ENCODE peak calls at places on chromosomes 2 and 18, in seven cellular contexts. One of them, this sample, is unnamed.

GRCh38 chr2:69185807-69186206 is 172.8 kb downstream of the ANTXR1 start:
- DNase-seq in RWPE2: no peak
- DNase-seq in ovary: no peak
- DNase-seq in upper lobe of right lung: no peak
- DNase-seq in endodermal cell: no peak
- DNase-seq in heart left ventricle: no peak
- DNase-seq in aorta: no peak
- DNase-seq in this sample: no peak

GRCh38 chr18:50135903-50136302 is 59.0 kb downstream of the MYO5B start:
- DNase-seq in RWPE2: no peak
- DNase-seq in ovary: no peak
- DNase-seq in upper lobe of right lung: no peak
- DNase-seq in endodermal cell: peak; percentile 57
- DNase-seq in heart left ventricle: no peak
- DNase-seq in aorta: no peak
- DNase-seq in this sample: no peak

GRCh38 chr2:236375973-236376476 is 111.8 kb upstream of the ASB18 start:
- DNase-seq in RWPE2: no peak
- DNase-seq in ovary: no peak
- DNase-seq in upper lobe of right lung: no peak
- DNase-seq in endodermal cell: no peak
- DNase-seq in heart left ventricle: no peak
- DNase-seq in aorta: no peak
- DNase-seq in this sample: no peak

GRCh38 chr2:95392730-95393455 is 9.6 kb upstream of the FAHD2A start:
- DNase-seq in RWPE2: peak; percentile 17
- DNase-seq in ovary: no peak
- DNase-seq in upper lobe of right lung: no peak
- DNase-seq in endodermal cell: peak; percentile 75
- DNase-seq in heart left ventricle: no peak
- DNase-seq in aorta: no peak
- DNase-seq in this sample: no peak

GRCh38 chr2:130787841-130788240 is 32.5 kb downstream of the AMER3 start:
- DNase-seq in RWPE2: no peak
- DNase-seq in ovary: no peak
- DNase-seq in upper lobe of right lung: no peak
- DNase-seq in endodermal cell: no peak
- DNase-seq in heart left ventricle: no peak
- DNase-seq in aorta: no peak
- DNase-seq in this sample: no peak

GRCh38 chr2:161131804-161132203 is 28.4 kb upstream of the TANK start:
- DNase-seq in RWPE2: no peak
- DNase-seq in ovary: no peak
- DNase-seq in upper lobe of right lung: no peak
- DNase-seq in endodermal cell: no peak
- DNase-seq in heart left ventricle: no peak
- DNase-seq in aorta: no peak
- DNase-seq in this sample: no peak

GRCh38 chr2:217906787-217907186 is 96.0 kb downstream of the TNS1 start:
- DNase-seq in RWPE2: no peak
- DNase-seq in ovary: peak; percentile 67
- DNase-seq in upper lobe of right lung: peak; percentile 83
- DNase-seq in endodermal cell: no peak
- DNase-seq in heart left ventricle: no peak
- DNase-seq in aorta: no peak
- DNase-seq in this sample: peak; percentile 84

GRCh38 chr18:11392292-11392691 is 217.1 kb upstream of the SLC35G4 start:
- DNase-seq in RWPE2: no peak
- DNase-seq in ovary: no peak
- DNase-seq in upper lobe of right lung: no peak
- DNase-seq in endodermal cell: peak; percentile 66
- DNase-seq in heart left ventricle: no peak
- DNase-seq in aorta: no peak
- DNase-seq in this sample: no peak

GRCh38 chr2:96665083-96665569 is 22.6 kb downstream of the FER1L5 start:
- DNase-seq in RWPE2: peak; percentile 73
- DNase-seq in ovary: peak; percentile 42
- DNase-seq in upper lobe of right lung: no peak
- DNase-seq in endodermal cell: no peak
- DNase-seq in heart left ventricle: no peak
- DNase-seq in aorta: peak; percentile 82
- DNase-seq in this sample: peak; percentile 61

GRCh38 chr2:126915903-126916302 is 17.2 kb downstream of the TEX51 start:
- DNase-seq in RWPE2: no peak
- DNase-seq in ovary: no peak
- DNase-seq in upper lobe of right lung: no peak
- DNase-seq in endodermal cell: no peak
- DNase-seq in heart left ventricle: no peak
- DNase-seq in aorta: no peak
- DNase-seq in this sample: no peak

GRCh38 chr2:121377676-121378075 is 92.7 kb upstream of the TFCP2L1 start:
- DNase-seq in RWPE2: no peak
- DNase-seq in ovary: no peak
- DNase-seq in upper lobe of right lung: no peak
- DNase-seq in endodermal cell: no peak
- DNase-seq in heart left ventricle: no peak
- DNase-seq in aorta: no peak
- DNase-seq in this sample: no peak

GRCh38 chr2:119174216-119174992 is 15.9 kb upstream of the C1QL2 start:
- DNase-seq in RWPE2: no peak
- DNase-seq in ovary: no peak
- DNase-seq in upper lobe of right lung: peak; percentile 75
- DNase-seq in endodermal cell: peak; percentile 91
- DNase-seq in heart left ventricle: peak; percentile 31
- DNase-seq in aorta: no peak
- DNase-seq in this sample: peak; percentile 66

GRCh38 chr2:158038906-158039305 is 62.8 kb upstream of the UPP2 start:
- DNase-seq in RWPE2: no peak
- DNase-seq in ovary: no peak
- DNase-seq in upper lobe of right lung: no peak
- DNase-seq in endodermal cell: no peak
- DNase-seq in heart left ventricle: no peak
- DNase-seq in aorta: no peak
- DNase-seq in this sample: no peak

GRCh38 chr2:102436284-102436683 is 13.3 kb downstream of the IL18RAP start:
- DNase-seq in RWPE2: no peak
- DNase-seq in ovary: no peak
- DNase-seq in upper lobe of right lung: no peak
- DNase-seq in endodermal cell: no peak
- DNase-seq in heart left ventricle: peak; percentile 24
- DNase-seq in aorta: no peak
- DNase-seq in this sample: no peak

GRCh38 chr2:37774976-37775907 is 103.8 kb upstream of the CDC42EP3 start:
- DNase-seq in RWPE2: no peak
- DNase-seq in ovary: no peak
- DNase-seq in upper lobe of right lung: no peak
- DNase-seq in endodermal cell: no peak
- DNase-seq in heart left ventricle: no peak
- DNase-seq in aorta: no peak
- DNase-seq in this sample: no peak

GRCh38 chr18:27143580-27144287 is 41.4 kb downstream of the CHST9 start:
- DNase-seq in RWPE2: no peak
- DNase-seq in ovary: no peak
- DNase-seq in upper lobe of right lung: no peak
- DNase-seq in endodermal cell: peak; percentile 68
- DNase-seq in heart left ventricle: peak; percentile 65
- DNase-seq in aorta: no peak
- DNase-seq in this sample: no peak

GRCh38 chr18:32753656-32754221 is 19.1 kb downstream of the KLHL14 start:
- DNase-seq in RWPE2: no peak
- DNase-seq in ovary: no peak
- DNase-seq in upper lobe of right lung: no peak
- DNase-seq in endodermal cell: peak; percentile 56
- DNase-seq in heart left ventricle: no peak
- DNase-seq in aorta: no peak
- DNase-seq in this sample: no peak

GRCh38 chr18:48590678-48591077 is 51.8 kb downstream of the CTIF start:
- DNase-seq in RWPE2: no peak
- DNase-seq in ovary: no peak
- DNase-seq in upper lobe of right lung: no peak
- DNase-seq in endodermal cell: no peak
- DNase-seq in heart left ventricle: no peak
- DNase-seq in aorta: no peak
- DNase-seq in this sample: no peak

GRCh38 chr2:101688266-101688665 is 9.2 kb upstream of the MAP4K4 start:
- DNase-seq in RWPE2: no peak
- DNase-seq in ovary: no peak
- DNase-seq in upper lobe of right lung: no peak
- DNase-seq in endodermal cell: no peak
- DNase-seq in heart left ventricle: no peak
- DNase-seq in aorta: no peak
- DNase-seq in this sample: no peak

GRCh38 chr2:120677696-120678095 is 58.0 kb upstream of the GLI2 start:
- DNase-seq in RWPE2: no peak
- DNase-seq in ovary: no peak
- DNase-seq in upper lobe of right lung: no peak
- DNase-seq in endodermal cell: no peak
- DNase-seq in heart left ventricle: no peak
- DNase-seq in aorta: no peak
- DNase-seq in this sample: no peak

GRCh38 chr2:66436546-66436945 is 1.6 kb downstream of the MEIS1 start:
- DNase-seq in RWPE2: no peak
- DNase-seq in ovary: no peak
- DNase-seq in upper lobe of right lung: no peak
- DNase-seq in endodermal cell: no peak
- DNase-seq in heart left ventricle: no peak
- DNase-seq in aorta: no peak
- DNase-seq in this sample: no peak

GRCh38 chr2:81872043-81872442 is 1567.5 kb upstream of the LRRTM1 start:
- DNase-seq in RWPE2: no peak
- DNase-seq in ovary: no peak
- DNase-seq in upper lobe of right lung: no peak
- DNase-seq in endodermal cell: no peak
- DNase-seq in heart left ventricle: no peak
- DNase-seq in aorta: no peak
- DNase-seq in this sample: no peak

GRCh38 chr18:51588616-51589015 is 391.1 kb upstream of the MEX3C start:
- DNase-seq in RWPE2: no peak
- DNase-seq in ovary: no peak
- DNase-seq in upper lobe of right lung: no peak
- DNase-seq in endodermal cell: no peak
- DNase-seq in heart left ventricle: no peak
- DNase-seq in aorta: no peak
- DNase-seq in this sample: no peak
- H3K4me1 ChIP-seq in RWPE2: no peaks in the 10 kb centered on the region
- H3K4me1 ChIP-seq in ovary: no peaks in the 10 kb centered on the region
- H3K4me1 ChIP-seq in upper lobe of right lung: no peaks in the 10 kb centered on the region
- H3K4me1 ChIP-seq in endodermal cell: no peaks in the 10 kb centered on the region
- H3K4me1 ChIP-seq in heart left ventricle: no peaks in the 10 kb centered on the region
- H3K4me1 ChIP-seq in aorta: no peaks in the 10 kb centered on the region
- H3K4me1 ChIP-seq in this sample: no peaks in the 10 kb centered on the region

GRCh38 chr2:169928463-169928864 is 101.2 kb downstream of the UBR3 start:
- DNase-seq in RWPE2: no peak
- DNase-seq in ovary: no peak
- DNase-seq in upper lobe of right lung: no peak
- DNase-seq in endodermal cell: no peak
- DNase-seq in heart left ventricle: no peak
- DNase-seq in aorta: no peak
- DNase-seq in this sample: no peak

GRCh38 chr2:169933124-169933711 is 106.0 kb downstream of the UBR3 start:
- DNase-seq in RWPE2: no peak
- DNase-seq in ovary: no peak
- DNase-seq in upper lobe of right lung: no peak
- DNase-seq in endodermal cell: no peak
- DNase-seq in heart left ventricle: no peak
- DNase-seq in aorta: no peak
- DNase-seq in this sample: no peak
- H3K4me3 ChIP-seq in RWPE2: no peak overlapping the region
- H3K4me3 ChIP-seq in ovary: no peak overlapping the region
- H3K4me3 ChIP-seq in upper lobe of right lung: no peak overlapping the region
- H3K4me3 ChIP-seq in endodermal cell: no peak overlapping the region
- H3K4me3 ChIP-seq in heart left ventricle: no peak overlapping the region
- H3K4me3 ChIP-seq in aorta: no peak overlapping the region
- H3K4me3 ChIP-seq in this sample: no peak overlapping the region

DNA sequence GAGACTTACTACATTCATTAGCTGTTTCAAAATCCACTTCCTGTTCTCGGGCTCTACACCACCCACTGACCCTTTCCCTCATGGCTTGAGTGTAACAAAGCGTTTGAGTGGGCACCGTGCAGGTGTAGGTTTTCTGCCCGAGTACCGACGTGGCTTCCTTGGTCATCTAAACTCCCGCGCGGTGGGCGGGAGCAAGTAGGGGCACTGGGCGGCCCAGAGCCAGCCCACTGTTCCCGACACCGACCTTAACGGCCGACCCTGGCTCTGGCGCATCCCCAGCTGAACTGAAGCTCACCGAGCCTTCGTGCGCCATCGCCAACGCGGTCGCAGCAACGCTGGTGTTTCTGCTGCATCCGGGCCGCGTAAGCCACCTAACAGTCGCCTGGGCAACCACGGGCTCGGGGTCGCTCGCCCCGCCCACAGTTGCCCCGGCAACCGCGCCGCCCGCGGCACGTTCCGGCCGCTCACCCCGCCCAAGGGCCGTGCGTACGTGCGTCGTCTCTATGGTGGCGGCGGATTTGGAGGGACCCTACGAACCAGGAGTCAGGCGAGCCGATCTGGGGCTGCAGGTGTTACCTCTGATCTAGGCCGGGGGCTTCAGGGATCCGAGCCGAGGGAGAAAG is at the start of the genes C2orf81 and WDR54:
- DNase-seq in RWPE2: peak; percentile 88
- DNase-seq in ovary: peak; percentile 88
- DNase-seq in upper lobe of right lung: peak; percentile 94
- DNase-seq in endodermal cell: peak; percentile 97
- DNase-seq in heart left ventricle: peak; percentile 90
- DNase-seq in aorta: peak; percentile 95
- DNase-seq in this sample: peak; percentile 92
- H3K4me1 ChIP-seq in RWPE2: peaks cover 27% of the 10 kb centered on the region
- H3K4me1 ChIP-seq in ovary: peaks cover 3% of the 10 kb centered on the region
- H3K4me1 ChIP-seq in upper lobe of right lung: peaks cover 10% of the 10 kb centered on the region
- H3K4me1 ChIP-seq in endodermal cell: peaks cover 17% of the 10 kb centered on the region
- H3K4me1 ChIP-seq in heart left ventricle: no peaks in the 10 kb centered on the region
- H3K4me1 ChIP-seq in aorta: no peaks in the 10 kb centered on the region
- H3K4me1 ChIP-seq in this sample: peaks cover 23% of the 10 kb centered on the region

GRCh38 chr2:10390369-10390801 is 57.7 kb downstream of the ODC1 start:
- DNase-seq in RWPE2: no peak
- DNase-seq in ovary: no peak
- DNase-seq in upper lobe of right lung: no peak
- DNase-seq in endodermal cell: no peak
- DNase-seq in heart left ventricle: no peak
- DNase-seq in aorta: no peak
- DNase-seq in this sample: no peak

GRCh38 chr2:10393648-10393982 is 54.5 kb downstream of the ODC1 start:
- DNase-seq in RWPE2: no peak
- DNase-seq in ovary: no peak
- DNase-seq in upper lobe of right lung: no peak
- DNase-seq in endodermal cell: no peak
- DNase-seq in heart left ventricle: no peak
- DNase-seq in aorta: no peak
- DNase-seq in this sample: no peak

GRCh38 chr2:10392548-10392947 is 55.6 kb downstream of the ODC1 start:
- DNase-seq in RWPE2: no peak
- DNase-seq in ovary: no peak
- DNase-seq in upper lobe of right lung: no peak
- DNase-seq in endodermal cell: no peak
- DNase-seq in heart left ventricle: no peak
- DNase-seq in aorta: no peak
- DNase-seq in this sample: no peak

GRCh38 chr2:10392100-10392499 is 56.0 kb downstream of the ODC1 start:
- DNase-seq in RWPE2: no peak
- DNase-seq in ovary: no peak
- DNase-seq in upper lobe of right lung: no peak
- DNase-seq in endodermal cell: no peak
- DNase-seq in heart left ventricle: no peak
- DNase-seq in aorta: no peak
- DNase-seq in this sample: no peak

GRCh38 chr2:10392951-10393647 is 55.0 kb downstream of the ODC1 start:
- DNase-seq in RWPE2: no peak
- DNase-seq in ovary: no peak
- DNase-seq in upper lobe of right lung: no peak
- DNase-seq in endodermal cell: peak; percentile 81
- DNase-seq in heart left ventricle: no peak
- DNase-seq in aorta: no peak
- DNase-seq in this sample: no peak
- H3K4me3 ChIP-seq in RWPE2: no peak overlapping the region
- H3K4me3 ChIP-seq in ovary: no peak overlapping the region
- H3K4me3 ChIP-seq in upper lobe of right lung: no peak overlapping the region
- H3K4me3 ChIP-seq in endodermal cell: no peak overlapping the region
- H3K4me3 ChIP-seq in heart left ventricle: no peak overlapping the region
- H3K4me3 ChIP-seq in aorta: no peak overlapping the region
- H3K4me3 ChIP-seq in this sample: no peak overlapping the region

This sample was measured in lower lobe of right lung.